ENCODE peak calls at places on chromosomes 13 and 19, in ten cellular contexts. E, M, N, Z, A, Q, W, V, D and K are unnamed samples.

GRCh38 chr13:76293346-76293745 is 592.9 kb downstream of the KCTD12 start:
- DNase-seq in D (peak), W (peak), Q (no peak), N (no peak), E (no peak), A (no peak), M (no peak), V (no peak), Z (no peak), K (no peak)

GRCh38 chr19:54102421-54103169 is at the start of gene NDUFA3:
- DNase-seq in N (peak), D (peak), V (peak), Z (peak), M (peak), Q (peak), E (peak), W (peak), A (peak), K (peak)

GRCh38 chr13:75694742-75695141 is 58.6 kb downstream of the LMO7 start:
- DNase-seq in V (no peak), E (peak), N (no peak), A (no peak), D (no peak), W (no peak), Q (no peak), M (no peak), Z (no peak), K (no peak)

GRCh38 chr19:50658438-50659317 is 9.4 kb downstream of the C19orf81 start:
- DNase-seq in V (peak), Q (peak), N (peak), W (peak), Z (peak), A (peak), D (peak), E (no peak), M (no peak), K (peak)

GRCh38 chr19:10662384-10663251 is 8.5 kb downstream of the ILF3 start:
- DNase-seq in Z (no peak), A (no peak), V (no peak), W (no peak), N (no peak), M (no peak), Q (peak), E (no peak), D (peak), K (no peak)

GRCh38 chr19:36051236-36051635 is 2.8 kb downstream of the THAP8 start:
- DNase-seq in M (no peak), E (no peak), W (no peak), Q (no peak), A (no peak), V (no peak), D (peak), Z (peak), N (no peak), K (no peak)

GRCh38 chr19:8585894-8586750 is 8.9 kb upstream of the MYO1F start:
- DNase-seq in M (peak), Q (peak), Z (peak), A (peak), W (no peak), E (no peak), N (peak), D (peak), V (no peak), K (peak)

GRCh38 chr13:28492527-28493367 is 2.2 kb downstream of the FLT1 start:
- DNase-seq in D (peak), Z (peak), Q (no peak), A (no peak), E (no peak), M (no peak), V (no peak), N (peak), W (no peak), K (no peak)

GRCh38 chr19:34274827-34275625 is 20.7 kb downstream of the GARRE1 start:
- DNase-seq in N (no peak), Q (no peak), Z (no peak), D (peak), M (no peak), E (no peak), A (no peak), V (no peak), W (peak), K (no peak)

GRCh38 chr19:18601875-18602274 is 4.7 kb downstream of the CRLF1 start:
- DNase-seq in E (no peak), D (no peak), W (no peak), Q (no peak), Z (no peak), N (no peak), V (no peak), A (no peak), M (no peak), K (no peak)

GRCh38 chr19:45294291-45295029 is 28.2 kb downstream of the CKM start:
- DNase-seq in V (peak), Z (peak), N (no peak), D (no peak), W (no peak), Q (no peak), A (no peak), M (no peak), E (no peak), K (no peak)

GRCh38 chr13:70391678-70392077 is 283.4 kb upstream of the KLHL1 start:
- DNase-seq in D (no peak), W (no peak), Q (no peak), M (no peak), A (peak), N (no peak), E (no peak), V (no peak), Z (peak), K (peak)

GRCh38 chr13:24282256-24282655 is 27.1 kb upstream of the C1QTNF9 start:
- DNase-seq in Z (no peak), W (no peak), V (no peak), A (no peak), N (no peak), Q (no peak), E (no peak), D (no peak), M (no peak), K (no peak)

GRCh38 chr19:28345811-28346210 is 867.1 kb downstream of the UQCRFS1 start:
- DNase-seq in N (no peak), A (no peak), V (no peak), D (no peak), Q (no peak), W (no peak), Z (no peak), M (no peak), E (no peak), K (no peak)

GRCh38 chr13:110682746-110683145 is 23.2 kb downstream of the CARS2 start:
- DNase-seq in E (no peak), D (no peak), Q (no peak), Z (no peak), V (no peak), W (no peak), N (no peak), A (no peak), M (no peak), K (no peak)

GRCh38 chr13:109162248-109163051 is 533.0 kb downstream of the MYO16 start:
- DNase-seq in N (no peak), D (no peak), E (no peak), V (no peak), A (no peak), W (no peak), M (no peak), Z (no peak), Q (no peak), K (peak)

GRCh38 chr19:22831211-22831610 is 880 bp upstream of the ZNF723 start:
- DNase-seq in N (no peak), A (no peak), E (no peak), Z (no peak), W (no peak), D (no peak), M (no peak), V (no peak), Q (no peak), K (no peak)

GRCh38 chr19:33227242-33227650 is 1.6 kb upstream of the SLC7A10 start:
- DNase-seq in Q (peak), M (no peak), E (no peak), A (no peak), N (no peak), V (no peak), W (no peak), D (peak), Z (no peak), K (no peak)

GRCh38 chr19:33621065-33621785 is 528 bp upstream of the CHST8 start:
- DNase-seq in Z (no peak), M (no peak), A (no peak), E (no peak), Q (no peak), W (no peak), N (no peak), V (no peak), D (peak), K (no peak)

GRCh38 chr13:50650936-50651638 is 192.4 kb downstream of the DLEU7 start:
- DNase-seq in N (no peak), Q (no peak), V (no peak), W (no peak), E (no peak), Z (no peak), A (no peak), D (peak), M (no peak), K (peak)

GRCh38 chr13:52879950-52880650 is 31.7 kb upstream of the PCDH8 start:
- DNase-seq in Q (no peak), V (no peak), Z (peak), W (no peak), E (no peak), N (no peak), M (no peak), D (no peak), A (no peak), K (peak)

GRCh38 chr13:51942189-51942588 is 69.1 kb downstream of the ATP7B start:
- DNase-seq in A (peak), W (no peak), N (no peak), Q (no peak), D (no peak), Z (no peak), M (no peak), V (no peak), E (peak), K (peak)

GRCh38 chr13:40597735-40598365 is 68.6 kb downstream of the FOXO1 start:
- DNase-seq in M (no peak), D (no peak), W (no peak), Z (no peak), E (no peak), V (no peak), N (no peak), Q (peak), A (no peak), K (no peak)

GRCh38 chr19:18541992-18542935 is 1.1 kb downstream of the FKBP8 start:
- DNase-seq in E (no peak), N (no peak), A (no peak), Q (no peak), D (no peak), W (no peak), M (no peak), Z (peak), V (no peak), K (no peak)

GRCh38 chr19:46373573-46374359 is 26.9 kb downstream of the PPP5C start:
- DNase-seq in Z (no peak), N (no peak), Q (peak), A (peak), W (no peak), E (peak), V (no peak), M (no peak), D (peak), K (peak)

GRCh38 chr13:111117289-111117688 is 2.2 kb downstream of the ARHGEF7 start:
- DNase-seq in A (no peak), Z (no peak), W (no peak), M (no peak), E (no peak), Q (no peak), D (no peak), N (no peak), V (no peak), K (no peak)